ENCODE peak calls at places on chromosomes 7 and 10, in five cellular contexts. Q, N, Z, P and M are unnamed samples.

GRCh38 chr10:20890009-20890408 is 7.1 kb downstream of the NEBL start:
- DNase-seq in Q (no peak), N (no peak), Z (no peak), P (no peak), M (peak; percentile 87)

GRCh38 chr10:46268076-46268881 is 18.5 kb upstream of the ANTXRL start:
- DNase-seq in Q (no peak), N (no peak), Z (no peak), P (no peak), M (no peak)

GRCh38 chr7:31695856-31696255 is 8.8 kb downstream of the PPP1R17 start:
- DNase-seq in Q (no peak), N (no peak), Z (no peak), P (no peak), M (no peak)

GRCh38 chr7:148501707-148502139 is 88.8 kb upstream of the C7orf33 start:
- DNase-seq in Q (no peak), N (no peak), Z (no peak), P (no peak), M (no peak)

GRCh38 chr7:108164342-108164741 is 34.2 kb upstream of the LAMB4 start:
- DNase-seq in Q (no peak), N (no peak), Z (no peak), P (no peak), M (no peak)

GRCh38 chr10:11511325-11511724 is 100.1 kb downstream of the USP6NL start:
- DNase-seq in Q (no peak), N (no peak), Z (no peak), P (no peak), M (no peak)

GRCh38 chr10:68792115-68792514 is 35.2 kb upstream of the STOX1 start:
- DNase-seq in Q (peak; percentile 9), N (no peak), Z (peak; percentile 13), P (no peak), M (no peak)

GRCh38 chr7:127578036-127578684 is 7.2 kb downstream of the GCC1 start:
- DNase-seq in Q (peak; percentile 17), N (no peak), Z (peak; percentile 18), P (no peak), M (no peak)

GRCh38 chr10:119651514-119652327 is 541 bp downstream of the BAG3 start:
- DNase-seq in Q (no peak), N (no peak), Z (no peak), P (peak; percentile 69), M (no peak)

GRCh38 chr10:92619368-92619767 is 26.4 kb downstream of the KIF11 start:
- DNase-seq in Q (peak; percentile 72), N (no peak), Z (no peak), P (no peak), M (no peak)

GRCh38 chr7:57404967-57405421 is 45.0 kb upstream of the ZNF716 start:
- DNase-seq in Q (no peak), N (no peak), Z (no peak), P (peak; percentile 62), M (no peak)

GRCh38 chr10:5490698-5491464 is 8.5 kb downstream of the CALML5 start:
- DNase-seq in Q (no peak), N (no peak), Z (no peak), P (no peak), M (no peak)

GRCh38 chr10:20473361-20473760 is 423.8 kb downstream of the NEBL start:
- DNase-seq in Q (peak; percentile 79), N (no peak), Z (no peak), P (no peak), M (no peak)

GRCh38 chr7:14432936-14433335 is 443.5 kb upstream of the ETV1 start:
- DNase-seq in Q (no peak), N (no peak), Z (no peak), P (no peak), M (no peak)

GRCh38 chr7:75639071-75639892 is 99.5 kb downstream of the HIP1 start:
- DNase-seq in Q (peak; percentile 37), N (no peak), Z (no peak), P (peak; percentile 76), M (no peak)

GRCh38 chr7:124940306-124940705 is 10.7 kb upstream of the POT1 start:
- DNase-seq in Q (peak; percentile 15), N (no peak), Z (no peak), P (no peak), M (no peak)

GRCh38 chr10:79021948-79022499 is 46.7 kb upstream of the ZMIZ1 start:
- DNase-seq in Q (no peak), N (no peak), Z (no peak), P (peak; percentile 9), M (no peak)